ENCODE peak calls at places on chromosomes 12 and 14, in ten cellular contexts. U is uterus; N is activated T-helper 1 cell treated with anti-CD3 and anti-CD28 coated beads, Interleukin-2, amount 50 U/mL, for 16 hours; G is C1 segment of cervical spinal cord; J is substantia nigra; A is frontal cortex; R is NCI-H526; C is NCI-H69; O is activated CD8-positive, alpha-beta memory T cell treated with anti-CD3 and anti-CD28 coated beads for 1 hour; B is LoVo. W is an unnamed sample.

GRCh38 chr14:62213516-62213915 is 451.3 kb downstream of the SNAPC1 start:
- DNase-seq in U (no peak), N (no peak), G (no peak), J (no peak), A (no peak), R (no peak), C (peak), O (no peak), B (no peak), W (no peak)

GRCh38 chr14:50762001-50762930 is 68.7 kb downstream of the NIN start:
- DNase-seq in U (no peak), N (no peak), G (no peak), J (no peak), A (no peak), R (no peak), C (no peak), O (no peak), B (no peak), W (no peak)

GRCh38 chr12:50633950-50634349 is 129.2 kb downstream of the DIP2B start:
- DNase-seq in U (no peak), N (no peak), G (no peak), J (no peak), A (no peak), R (no peak), C (no peak), O (no peak), B (no peak), W (no peak)

GRCh38 chr14:94850332-94851211 is 80.7 kb upstream of the GSC start:
- DNase-seq in U (no peak), N (no peak), G (no peak), J (no peak), A (no peak), R (no peak), C (no peak), O (no peak), B (peak), W (no peak)

GRCh38 chr12:51905507-51906438 is 1.5 kb upstream of the ACVRL1 start:
- DNase-seq in U (peak), N (no peak), G (no peak), J (no peak), A (no peak), R (no peak), C (peak), O (no peak), B (no peak), W (no peak)

GRCh38 chr14:37114039-37114438 is 58.4 kb downstream of the SLC25A21 start:
- DNase-seq in U (no peak), N (no peak), G (no peak), J (no peak), A (no peak), R (no peak), C (no peak), O (no peak), B (peak), W (no peak)

GRCh38 chr12:115811929-115812328 is 465.6 kb downstream of the MED13L start:
- DNase-seq in U (peak), N (no peak), G (no peak), J (no peak), A (no peak), R (no peak), C (no peak), O (no peak), B (no peak), W (no peak)

GRCh38 chr14:80211143-80212024 is at the start of gene DIO2:
- DNase-seq in U (no peak), N (no peak), G (no peak), J (peak), A (peak), R (no peak), C (no peak), O (no peak), B (no peak), W (no peak)

GRCh38 chr14:61678966-61679365 is 16.3 kb upstream of the HIF1A start:
- DNase-seq in U (no peak), N (no peak), G (no peak), J (no peak), A (no peak), R (no peak), C (peak), O (no peak), B (no peak), W (no peak)

GRCh38 chr12:25526778-25527177 is 26.3 kb downstream of the LMNTD1 start:
- DNase-seq in U (no peak), N (no peak), G (no peak), J (no peak), A (no peak), R (no peak), C (no peak), O (no peak), B (no peak), W (no peak)

GRCh38 chr12:46386877-46387629 is 14.5 kb upstream of the SLC38A2 start:
- DNase-seq in U (peak), N (no peak), G (no peak), J (no peak), A (no peak), R (peak), C (peak), O (no peak), B (no peak), W (no peak)

GRCh38 chr14:59126714-59127436 is 61.6 kb upstream of the DAAM1 start:
- DNase-seq in U (peak), N (no peak), G (peak), J (peak), A (peak), R (peak), C (peak), O (no peak), B (peak), W (no peak)

GRCh38 chr14:91835920-91836843 is 31.2 kb downstream of the TC2N start:
- DNase-seq in U (peak), N (peak), G (no peak), J (no peak), A (peak), R (peak), C (peak), O (peak), B (peak), W (no peak)

GRCh38 chr12:70721958-70722357 is 84.7 kb upstream of the PTPRB start:
- DNase-seq in U (no peak), N (no peak), G (no peak), J (no peak), A (no peak), R (no peak), C (no peak), O (no peak), B (no peak), W (no peak)

GRCh38 chr12:94969424-94969823 is 34.1 kb downstream of the NDUFA12 start:
- DNase-seq in U (no peak), N (no peak), G (no peak), J (no peak), A (no peak), R (no peak), C (no peak), O (no peak), B (no peak), W (no peak)

GRCh38 chr14:92500491-92500941 is 13.1 kb upstream of the RIN3 start:
- DNase-seq in U (no peak), N (no peak), G (peak), J (peak), A (no peak), R (peak), C (peak), O (no peak), B (no peak), W (no peak)

GRCh38 chr14:78835052-78835451 is 664.9 kb downstream of the NRXN3 start:
- DNase-seq in U (no peak), N (no peak), G (no peak), J (no peak), A (no peak), R (no peak), C (peak), O (no peak), B (no peak), W (no peak)

GRCh38 chr12:6871052-6871957 is 1.8 kb downstream of the SPSB2 start:
- DNase-seq in U (no peak), N (no peak), G (no peak), J (no peak), A (no peak), R (peak), C (peak), O (no peak), B (peak), W (no peak)

GRCh38 chr14:105974902-105975301 is 448.5 kb downstream of the TMEM121 start:
- DNase-seq in U (no peak), N (peak), G (no peak), J (no peak), A (no peak), R (peak), C (peak), O (peak), B (peak), W (no peak)

GRCh38 chr14:70884595-70885342 is 22.5 kb upstream of the PCNX1 start:
- DNase-seq in U (no peak), N (no peak), G (no peak), J (no peak), A (no peak), R (no peak), C (no peak), O (no peak), B (no peak), W (no peak)

GRCh38 chr14:103861413-103862392 is 14.3 kb upstream of the PPP1R13B start:
- DNase-seq in U (no peak), N (no peak), G (no peak), J (no peak), A (no peak), R (no peak), C (no peak), O (no peak), B (no peak), W (no peak)

GRCh38 chr14:31992051-31992450 is 85.1 kb upstream of the ARHGAP5 start:
- DNase-seq in U (peak), N (no peak), G (no peak), J (no peak), A (no peak), R (no peak), C (no peak), O (no peak), B (peak), W (no peak)

GRCh38 chr12:16281157-16281556 is 3.7 kb upstream of the SLC15A5 start:
- DNase-seq in U (no peak), N (no peak), G (no peak), J (no peak), A (no peak), R (no peak), C (no peak), O (no peak), B (no peak), W (no peak)

GRCh38 chr14:30943694-30944093 is 69.3 kb downstream of the COCH start:
- DNase-seq in U (no peak), N (no peak), G (no peak), J (no peak), A (no peak), R (no peak), C (no peak), O (no peak), B (no peak), W (no peak)

GRCh38 chr12:91899056-91899455 is 246.6 kb downstream of the BTG1 start:
- DNase-seq in U (no peak), N (no peak), G (no peak), J (no peak), A (no peak), R (no peak), C (no peak), O (no peak), B (no peak), W (no peak)

GRCh38 chr12:14356147-14356546 is 9.3 kb upstream of the ATF7IP start:
- DNase-seq in U (no peak), N (no peak), G (no peak), J (no peak), A (no peak), R (no peak), C (no peak), O (no peak), B (peak), W (no peak)

GRCh38 chr14:50533806-50534205 is 1.4 kb upstream of the MAP4K5 start:
- DNase-seq in U (no peak), N (no peak), G (no peak), J (no peak), A (no peak), R (no peak), C (no peak), O (no peak), B (no peak), W (no peak)

GRCh38 chr12:116160196-116160595 is 117.3 kb downstream of the MED13L start:
- DNase-seq in U (no peak), N (no peak), G (peak), J (no peak), A (no peak), R (no peak), C (peak), O (no peak), B (peak), W (no peak)

GRCh38 chr12:107761502-107761904 is 566 bp upstream of the PRDM4 start:
- DNase-seq in U (no peak), N (no peak), G (no peak), J (no peak), A (no peak), R (peak), C (peak), O (no peak), B (no peak), W (no peak)

GRCh38 chr12:11584213-11584855 is 65.1 kb upstream of the ETV6 start:
- DNase-seq in U (no peak), N (no peak), G (peak), J (no peak), A (no peak), R (no peak), C (peak), O (no peak), B (no peak), W (no peak)

GRCh38 chr12:7460375-7461259 is 16.7 kb upstream of the CD163L1 start:
- DNase-seq in U (no peak), N (no peak), G (no peak), J (no peak), A (peak), R (peak), C (peak), O (peak), B (peak), W (no peak)

GRCh38 chr14:96189288-96189711 is 15.3 kb upstream of the BDKRB2 start:
- DNase-seq in U (no peak), N (no peak), G (no peak), J (no peak), A (no peak), R (no peak), C (no peak), O (no peak), B (no peak), W (no peak)

GRCh38 chr12:22248079-22248478 is 86.4 kb downstream of the ST8SIA1 start:
- DNase-seq in U (no peak), N (no peak), G (no peak), J (no peak), A (no peak), R (no peak), C (no peak), O (no peak), B (no peak), W (no peak)

GRCh38 chr14:94805726-94806288 is 35.9 kb upstream of the GSC start:
- DNase-seq in U (no peak), N (no peak), G (no peak), J (no peak), A (no peak), R (peak), C (no peak), O (no peak), B (no peak), W (no peak)

GRCh38 chr12:51419473-51420228 is 5.0 kb upstream of the SLC4A8 start:
- DNase-seq in U (no peak), N (no peak), G (peak), J (no peak), A (no peak), R (peak), C (peak), O (no peak), B (no peak), W (no peak)

GRCh38 chr14:77376380-77376770 is 519 bp downstream of the TMED8 start:
- DNase-seq in U (peak), N (no peak), G (no peak), J (no peak), A (peak), R (peak), C (peak), O (no peak), B (peak), W (no peak)